ENCODE peak calls at places on chromosomes 16 and 17, in four cellular contexts. V, W, O and T are unnamed samples.
A peak's percentile ranks its signal among the peaks of the same experiment; 100 is the strongest.

GRCh38 chr17:67377727-67378443 is 804 bp downstream of the PITPNC1 start:
- DNase-seq in V (peak; percentile 61), W (peak; percentile 60), O (peak; percentile 54), T (no peak)

GRCh38 chr16:77223184-77223583 is 24.0 kb downstream of the SYCE1L start:
- DNase-seq in W (no peak), O (no peak), V (no peak), T (peak; percentile 53)

GRCh38 chr16:3458278-3458851 is 14.9 kb downstream of the NAA60 start:
- DNase-seq in O (no peak), W (no peak), V (peak; percentile 38), T (no peak)

GRCh38 chr16:66382171-66382965 is 15.9 kb downstream of the CDH5 start:
- DNase-seq in V (no peak), W (no peak), O (no peak), T (no peak)

GRCh38 chr17:50027639-50028206 is 28.2 kb upstream of the ITGA3 start:
- DNase-seq in V (peak; percentile 65), W (peak; percentile 55), O (peak; percentile 66), T (peak; percentile 70)

GRCh38 chr17:65987988-65988387 is 203.9 kb downstream of the CEP112 start:
- DNase-seq in O (no peak), V (no peak), W (no peak), T (no peak)

GRCh38 chr17:7515912-7516610 is 31.9 kb downstream of the POLR2A start:
- DNase-seq in O (peak; percentile 28), V (no peak), W (no peak), T (no peak)

GRCh38 chr16:9867176-9867575 is 315.1 kb downstream of the GRIN2A start:
- DNase-seq in O (no peak), V (no peak), W (no peak), T (no peak)

GRCh38 chr17:5788266-5788900 is 204.1 kb upstream of the NLRP1 start:
- DNase-seq in V (no peak), W (no peak), O (no peak), T (no peak)

GRCh38 chr17:36837616-36838272 is 99.5 kb upstream of the LHX1 start:
- DNase-seq in V (no peak), W (no peak), O (no peak), T (no peak)

DNA sequence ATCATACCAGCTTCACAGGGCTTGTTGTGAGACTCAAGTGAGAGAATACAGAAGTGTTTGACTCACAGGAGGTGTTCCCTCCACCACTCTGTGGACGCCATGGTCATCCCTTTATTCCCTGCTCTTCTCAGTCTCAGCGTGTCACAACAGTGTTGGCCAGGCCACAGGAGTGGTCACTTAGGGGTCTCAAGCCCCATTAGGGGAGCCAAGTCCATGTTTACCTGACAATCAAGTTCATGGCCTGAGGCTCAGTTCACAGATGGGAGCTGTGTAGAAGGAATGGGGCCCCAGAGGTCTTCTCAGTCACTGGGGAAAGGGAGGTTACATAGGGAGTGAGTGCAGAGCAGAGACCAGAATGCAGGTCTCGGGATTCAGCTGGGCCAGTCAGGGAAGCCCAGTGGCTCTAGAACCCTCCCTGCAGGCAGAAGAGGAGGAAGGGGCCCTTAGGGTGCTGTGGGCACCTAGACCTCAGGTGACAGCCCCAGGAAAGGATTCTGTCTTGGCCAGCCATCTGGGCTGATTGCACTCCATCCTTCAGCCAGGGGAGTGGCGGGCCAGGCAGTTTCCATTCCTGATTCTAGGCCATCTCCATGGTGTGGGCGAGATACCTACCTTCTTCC is 9.5 kb upstream of the CENPT start:
- DNase-seq in V (no peak), O (no peak), W (no peak), T (no peak)
- H3K4me3 ChIP-seq in V (no peak overlapping the region), O (no peak overlapping the region), W (peak overlapping the region; percentile 0), T (no peak overlapping the region)

GRCh38 chr17:82129095-82129494 is 31.1 kb upstream of the FASN start:
- DNase-seq in V (no peak), O (no peak), W (no peak), T (no peak)
- TF ChIP-seq CTCF in V (no peak), O (no peak), W (no peak), T (no peak)

GRCh38 chr17:47801906-47802305 is 19.7 kb downstream of the OSBPL7 start:
- DNase-seq in W (no peak), V (no peak), O (no peak), T (no peak)
- H3K4me3 ChIP-seq in W (no peak overlapping the region), V (no peak overlapping the region), O (no peak overlapping the region), T (no peak overlapping the region)

GRCh38 chr17:39968731-39969130 is 5.9 kb downstream of the GSDMA start:
- DNase-seq in W (no peak), O (no peak), V (no peak), T (no peak)

GRCh38 chr17:39965017-39965699 is 2.4 kb downstream of the GSDMA start:
- DNase-seq in O (no peak), V (no peak), W (no peak), T (no peak)

GRCh38 chr17:39969375-39969774 is 6.6 kb downstream of the GSDMA start:
- DNase-seq in W (no peak), V (no peak), O (no peak), T (no peak)

GRCh38 chr17:39963826-39964225 is 1.0 kb downstream of the GSDMA start:
- DNase-seq in V (no peak), W (no peak), O (no peak), T (no peak)

DNA sequence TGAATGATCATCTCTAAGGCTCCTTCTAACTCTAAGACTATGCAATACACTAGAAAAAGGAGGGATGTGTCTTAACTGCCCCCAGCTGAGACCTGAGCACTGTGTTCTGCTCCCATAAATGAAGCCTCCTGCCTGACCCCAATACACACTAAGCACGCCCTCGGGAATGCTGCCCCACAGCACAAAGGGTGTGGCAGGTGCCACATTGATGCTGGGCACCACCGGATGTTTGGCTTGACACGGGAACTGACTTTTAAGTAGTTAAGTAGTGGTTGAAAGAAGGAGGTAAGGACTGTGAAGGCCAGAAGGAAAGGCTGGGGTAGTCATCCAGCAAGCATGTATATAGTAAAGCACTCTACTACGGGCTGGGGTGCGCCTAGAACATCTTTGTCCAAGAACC is 4.0 kb downstream of the GSDMA start:
- DNase-seq in V (no peak), W (no peak), O (no peak), T (no peak)
- TF ChIP-seq CTCF in V (no peak), W (no peak), O (no peak), T (no peak)